ENCODE peak calls at places on chromosome 7, in seven cellular contexts. Q, X, E, K, S, A and H are unnamed samples.

GRCh38 chr7:39567294-39567693 is 1.1 kb downstream of the YAE1 start:
- DNase-seq in Q (no peak), X (no peak), E (no peak), K (no peak), S (no peak), A (no peak), H (no peak)

GRCh38 chr7:45130910-45131309 is 19.4 kb upstream of the TBRG4 start:
- DNase-seq in Q (no peak), X (no peak), E (no peak), K (no peak), S (no peak), A (no peak), H (no peak)

GRCh38 chr7:149796287-149796860 is 23.0 kb upstream of the ZNF467 start:
- DNase-seq in Q (no peak), X (no peak), E (no peak), K (no peak), S (no peak), A (no peak), H (no peak)

GRCh38 chr7:27198138-27198841 is 1.6 kb downstream of the HOXA13 start:
- DNase-seq in Q (no peak), X (no peak), E (no peak), K (no peak), S (no peak), A (no peak), H (no peak)

GRCh38 chr7:41881313-41882130 is 178.6 kb upstream of the INHBA start:
- DNase-seq in Q (peak), X (no peak), E (no peak), K (no peak), S (no peak), A (no peak), H (no peak)

GRCh38 chr7:99209781-99210180 is 1.9 kb upstream of the KPNA7 start:
- DNase-seq in Q (no peak), X (no peak), E (no peak), K (no peak), S (no peak), A (no peak), H (no peak)

GRCh38 chr7:29044529-29044928 is 86.4 kb upstream of the TRIL start:
- DNase-seq in Q (no peak), X (no peak), E (no peak), K (no peak), S (no peak), A (no peak), H (no peak)

GRCh38 chr7:4158826-4159225 is 523.3 kb upstream of the FOXK1 start:
- DNase-seq in Q (no peak), X (no peak), E (no peak), K (no peak), S (no peak), A (no peak), H (no peak)

GRCh38 chr7:23378996-23379395 is 79.9 kb downstream of the MALSU1 start:
- DNase-seq in Q (no peak), X (no peak), E (no peak), K (no peak), S (no peak), A (no peak), H (no peak)

GRCh38 chr7:18352339-18353255 is 143.0 kb upstream of the HDAC9 start:
- DNase-seq in Q (no peak), X (peak), E (peak), K (no peak), S (peak), A (peak), H (peak)

DNA sequence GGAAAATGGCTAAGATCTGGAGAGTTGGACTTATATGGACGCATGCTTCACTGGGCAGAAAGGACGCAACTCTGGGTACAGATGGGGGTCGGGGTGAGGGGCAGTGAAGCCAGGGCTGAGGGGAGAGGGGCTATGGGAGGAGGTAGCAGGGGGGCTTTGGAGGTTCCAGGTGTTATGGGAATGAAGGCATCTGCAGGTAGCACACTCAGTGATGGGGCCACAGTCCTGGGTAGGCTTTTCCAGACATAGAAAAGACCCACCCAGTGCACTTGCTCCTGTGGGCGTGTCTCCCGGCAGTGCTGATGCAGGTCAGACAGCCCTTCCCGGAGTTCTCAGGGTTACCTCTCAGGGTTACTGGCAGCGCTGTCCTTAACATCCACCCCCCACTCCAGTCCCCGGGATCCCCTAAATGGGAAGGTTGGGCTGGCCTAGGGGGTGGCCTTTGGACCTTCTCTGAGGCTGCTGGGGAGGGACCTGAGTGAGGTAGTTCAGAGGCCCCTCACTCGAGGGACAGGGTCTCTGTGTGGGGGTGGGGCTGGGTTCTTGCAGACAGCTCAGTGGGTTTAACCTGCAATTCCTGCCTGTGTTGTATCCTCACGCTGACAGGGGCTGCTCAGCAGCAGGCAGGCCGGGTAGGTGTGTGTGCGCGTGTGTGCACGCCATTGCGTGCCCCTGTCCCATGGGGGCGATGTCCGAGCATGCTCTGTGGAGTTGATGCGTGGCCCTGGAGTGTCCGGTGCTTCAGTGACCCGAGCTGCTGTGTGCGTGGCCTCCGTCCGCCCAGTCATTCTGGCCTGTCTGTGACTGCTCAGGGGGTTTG is 6.2 kb downstream of the ZYX start:
- DNase-seq in Q (no peak), X (no peak), E (no peak), K (no peak), S (no peak), A (no peak), H (no peak)
- TF ChIP-seq CTCF in Q (no peak), X (no peak), E (peak), K (no peak), S (peak), A (no peak), H (no peak)

GRCh38 chr7:136874393-136875032 is 6.1 kb downstream of the CHRM2 start:
- DNase-seq in Q (no peak), X (no peak), E (peak), K (no peak), S (no peak), A (peak), H (no peak)
- TF ChIP-seq CTCF in Q (no peak), X (peak), E (peak), K (no peak), S (peak), A (peak), H (peak)

GRCh38 chr7:87565877-87566276 is 34.8 kb downstream of the ABCB1 start:
- DNase-seq in Q (no peak), X (no peak), E (no peak), K (no peak), S (no peak), A (no peak), H (no peak)

GRCh38 chr7:87567052-87567451 is 33.6 kb downstream of the ABCB1 start:
- DNase-seq in Q (no peak), X (no peak), E (no peak), K (no peak), S (no peak), A (no peak), H (no peak)

GRCh38 chr7:87566311-87566710 is 34.4 kb downstream of the ABCB1 start:
- DNase-seq in Q (no peak), X (no peak), E (no peak), K (no peak), S (no peak), A (no peak), H (no peak)

GRCh38 chr7:87561702-87562101 is 39.0 kb downstream of the ABCB1 start:
- DNase-seq in Q (no peak), X (no peak), E (no peak), K (no peak), S (no peak), A (no peak), H (no peak)

GRCh38 chr7:87564290-87564963 is 36.3 kb downstream of the ABCB1 start:
- DNase-seq in Q (no peak), X (peak), E (peak), K (no peak), S (peak), A (peak), H (peak)
- TF ChIP-seq CTCF in Q (peak), X (peak), E (peak), K (no peak), S (peak), A (peak), H (no peak)

DNA sequence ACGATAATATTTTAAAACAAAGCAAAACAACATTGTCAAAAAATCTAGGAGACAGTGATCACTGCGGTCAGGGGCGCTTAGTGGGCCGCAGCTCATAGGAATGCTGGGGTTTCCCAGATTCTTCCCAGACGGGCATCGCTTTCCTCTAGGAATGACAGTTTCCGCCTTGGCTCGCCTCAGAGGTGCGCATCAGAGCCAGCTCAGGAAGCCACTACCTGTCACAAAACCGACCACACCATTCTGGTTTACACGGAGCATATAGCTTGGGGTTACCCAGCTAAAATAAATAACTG is 292.6 kb upstream of the NFE2L3 start:
- DNase-seq in Q (no peak), X (no peak), E (no peak), K (no peak), S (no peak), A (no peak), H (no peak)
- TF ChIP-seq CTCF in Q (no peak), X (no peak), E (no peak), K (no peak), S (no peak), A (no peak), H (no peak)